ENCODE peak calls at places on chromosomes 1 and 21, in seven cellular contexts. R is Peyer's patch, U is Calu3, B is epithelial cell of esophagus, M is ovary, A is PC-3, X is esophagus squamous epithelium. C is an unnamed sample.

GRCh38 chr1:12276225-12276624 is 46.4 kb downstream of the VPS13D start:
- DNase-seq in R (no peak), U (no peak), B (peak; percentile 61), M (peak; percentile 29), A (peak; percentile 53), X (no peak), C (no peak)

GRCh38 chr1:60988827-60989363 is 93.5 kb upstream of the NFIA start:
- DNase-seq in R (no peak), U (no peak), B (peak; percentile 24), M (no peak), A (no peak), X (no peak), C (no peak)

GRCh38 chr1:76250317-76250716 is 175.8 kb downstream of the ST6GALNAC3 start:
- DNase-seq in R (no peak), U (no peak), B (no peak), M (no peak), A (no peak), X (no peak), C (no peak)

GRCh38 chr1:155136728-155137127 is 1.1 kb downstream of the SLC50A1 start:
- DNase-seq in R (peak; percentile 63), U (no peak), B (no peak), M (no peak), A (no peak), X (no peak), C (peak; percentile 38)

GRCh38 chr1:232377494-232377770 is 252.5 kb downstream of the SIPA1L2 start:
- DNase-seq in R (no peak), U (no peak), B (peak; percentile 40), M (no peak), A (peak; percentile 74), X (no peak), C (no peak)

GRCh38 chr1:229164338-229164737 is 106.6 kb upstream of the RAB4A start:
- DNase-seq in R (no peak), U (no peak), B (no peak), M (no peak), A (no peak), X (no peak), C (no peak)

GRCh38 chr1:186978596-186979556 is 150.1 kb downstream of the PLA2G4A start:
- DNase-seq in R (no peak), U (no peak), B (no peak), M (no peak), A (no peak), X (no peak), C (no peak)

GRCh38 chr1:171793656-171794055 is 12.2 kb downstream of the METTL13 start:
- DNase-seq in R (no peak), U (no peak), B (no peak), M (no peak), A (no peak), X (no peak), C (no peak)

DNA sequence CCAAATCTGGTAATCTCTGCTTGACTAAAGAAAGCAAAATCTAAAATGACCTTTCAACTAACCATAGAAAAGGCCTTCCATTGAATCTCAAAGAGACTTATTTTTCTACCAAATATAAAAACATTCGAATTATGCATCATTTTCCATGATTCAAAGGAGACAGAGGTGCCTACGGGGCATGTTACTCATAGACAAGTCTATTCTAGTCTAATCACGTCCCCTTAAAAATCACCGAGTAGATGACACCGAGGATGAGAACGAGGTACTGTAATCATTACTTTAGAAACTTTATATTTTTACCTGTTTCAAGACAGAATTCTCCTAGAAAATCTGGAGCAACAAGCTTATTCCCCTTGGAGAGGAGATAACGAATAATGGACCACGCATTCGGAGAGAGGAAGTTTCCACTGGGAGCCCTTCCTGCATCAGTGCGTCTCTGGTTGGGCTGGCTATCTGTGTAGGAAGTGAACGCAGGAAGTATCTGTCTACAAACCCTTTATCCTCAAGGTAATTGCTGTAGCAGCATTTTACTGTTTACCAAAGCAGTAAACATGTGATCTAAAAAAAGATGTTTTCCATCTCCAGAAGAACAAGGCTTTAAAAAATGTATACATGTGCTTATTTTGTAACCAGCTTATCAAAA is 9.5 kb downstream of the ERG start:
- DNase-seq in R (no peak), U (no peak), B (peak; percentile 94), M (no peak), A (peak; percentile 51), X (no peak), C (no peak)
- TF ChIP-seq CTCF in R (no peak), U (no peak), B (no peak), M (no peak), A (no peak), X (no peak), C (no peak)

GRCh38 chr1:53176452-53177344 is 19.9 kb upstream of the CPT2 start:
- DNase-seq in R (no peak), U (peak; percentile 47), B (peak; percentile 71), M (peak; percentile 43), A (peak; percentile 91), X (no peak), C (no peak)
- TF ChIP-seq CTCF in R (no peak), U (peak; percentile 15), B (peak; percentile 34), M (no peak), A (peak; percentile 65), X (no peak), C (no peak)

GRCh38 chr1:44808938-44809917 is 905 bp downstream of the BTBD19 start:
- DNase-seq in R (peak; percentile 71), U (no peak), B (no peak), M (peak; percentile 67), A (no peak), X (peak; percentile 58), C (peak; percentile 76)

GRCh38 chr1:44810101-44810761 is 1.9 kb downstream of the BTBD19 start:
- DNase-seq in R (peak; percentile 54), U (peak; percentile 55), B (no peak), M (peak; percentile 57), A (peak; percentile 16), X (no peak), C (no peak)

GRCh38 chr1:44811714-44812151 is 3.4 kb downstream of the BTBD19 start:
- DNase-seq in R (peak; percentile 47), U (peak; percentile 20), B (no peak), M (peak; percentile 54), A (no peak), X (no peak), C (no peak)

GRCh38 chr1:44812822-44813543 is 4.7 kb downstream of the BTBD19 start:
- DNase-seq in R (peak; percentile 60), U (no peak), B (no peak), M (peak; percentile 57), A (no peak), X (no peak), C (no peak)

DNA sequence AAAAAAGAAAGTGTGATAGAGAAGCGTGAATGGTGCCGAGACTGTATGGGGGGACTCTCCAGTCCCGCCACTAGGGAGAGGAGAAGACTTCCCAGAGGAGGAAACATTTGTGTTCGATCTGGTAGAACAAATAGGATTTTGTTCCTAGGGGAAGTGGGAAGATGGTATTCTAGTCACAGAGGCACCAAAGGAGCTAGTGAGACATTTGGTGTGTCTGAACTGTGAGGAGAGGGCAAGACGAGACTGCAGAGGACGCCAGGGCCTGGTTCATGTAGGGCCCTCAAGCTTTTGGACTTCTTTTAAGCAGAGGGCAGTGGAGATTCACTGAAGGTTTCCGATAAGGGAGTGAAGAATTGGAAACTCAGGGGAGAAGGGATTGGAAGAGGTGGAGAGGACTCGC is 2.9 kb downstream of the BTBD19 start:
- DNase-seq in R (peak; percentile 11), U (no peak), B (no peak), M (no peak), A (no peak), X (no peak), C (no peak)
- TF ChIP-seq CTCF in R (no peak), U (no peak), B (no peak), M (no peak), A (no peak), X (no peak), C (no peak)

GRCh38 chr1:42736152-42736551 is 3.9 kb downstream of the CLDN19 start:
- DNase-seq in R (peak; percentile 74), U (peak; percentile 58), B (peak; percentile 51), M (no peak), A (peak; percentile 43), X (no peak), C (no peak)
- TF ChIP-seq CTCF in R (peak; percentile 48), U (no peak), B (peak; percentile 43), M (no peak), A (peak; percentile 35), X (no peak), C (peak; percentile 21)

GRCh38 chr1:202639500-202639899 is 70.8 kb downstream of the SYT2 start:
- DNase-seq in R (no peak), U (no peak), B (no peak), M (no peak), A (no peak), X (no peak), C (no peak)

GRCh38 chr1:202643397-202644218 is 66.6 kb downstream of the SYT2 start:
- DNase-seq in R (no peak), U (no peak), B (no peak), M (no peak), A (no peak), X (no peak), C (no peak)

GRCh38 chr1:202644219-202645096 is 65.8 kb downstream of the SYT2 start:
- DNase-seq in R (no peak), U (no peak), B (no peak), M (no peak), A (no peak), X (no peak), C (no peak)

GRCh38 chr1:202642619-202643291 is 67.5 kb downstream of the SYT2 start:
- DNase-seq in R (no peak), U (no peak), B (no peak), M (no peak), A (no peak), X (no peak), C (no peak)

GRCh38 chr1:202642212-202642611 is 68.0 kb downstream of the SYT2 start:
- DNase-seq in R (no peak), U (no peak), B (no peak), M (no peak), A (no peak), X (no peak), C (no peak)
- TF ChIP-seq CTCF in R (no peak), U (no peak), B (no peak), M (no peak), A (no peak), X (no peak), C (no peak)